ENCODE peak calls at places on chromosomes 12 and 14, in eight cellular contexts. U is neural progenitor cell, O is OCI-LY7, M is GM23338, B is MM.1S, A is SK-N-SH, N is HCT116, G is hepatocyte. X is an unnamed sample.
A peak's percentile ranks its signal among the peaks of the same experiment; 100 is the strongest.

GRCh38 chr12:32043928-32044549 is 62.6 kb upstream of the BICD1 start:
- DNase-seq in O (peak; percentile 44), N (no peak), A (no peak), U (no peak), G (peak; percentile 53), B (no peak), M (peak; percentile 56), X (no peak)

GRCh38 chr14:101733211-101733610 is 28.3 kb upstream of the PPP2R5C start:
- DNase-seq in B (no peak), G (no peak), O (no peak), A (no peak), M (no peak), N (peak; percentile 21), U (no peak), X (peak; percentile 77)

GRCh38 chr12:80262372-80263170 is 163.2 kb downstream of the OTOGL start:
- DNase-seq in A (no peak), B (no peak), M (no peak), N (no peak), U (no peak), O (no peak), G (no peak), X (peak; percentile 23)

GRCh38 chr12:108063192-108063591 is 65.9 kb upstream of the WSCD2 start:
- DNase-seq in M (peak; percentile 83), A (no peak), G (no peak), O (peak; percentile 25), B (peak; percentile 30), N (peak; percentile 35), U (peak; percentile 61), X (peak; percentile 63)

GRCh38 chr14:102811254-102811963 is 34.2 kb downstream of the TRAF3 start:
- DNase-seq in O (no peak), N (no peak), A (no peak), U (no peak), B (peak; percentile 44), G (no peak), M (no peak), X (no peak)

GRCh38 chr12:693937-694533 is 30.8 kb upstream of the NINJ2 start:
- DNase-seq in A (no peak), G (no peak), M (no peak), U (no peak), B (no peak), O (no peak), N (no peak), X (no peak)

GRCh38 chr14:100534528-100535286 is 52.5 kb downstream of the BEGAIN start:
- DNase-seq in G (no peak), A (peak; percentile 52), M (no peak), U (peak; percentile 48), O (no peak), N (no peak), B (no peak), X (no peak)

GRCh38 chr12:132395192-132395907 is 66.0 kb upstream of the GALNT9 start:
- DNase-seq in O (no peak), B (no peak), U (no peak), M (no peak), N (no peak), A (no peak), G (no peak), X (no peak)

GRCh38 chr12:15856097-15856982 is 25.8 kb upstream of the STRAP start:
- DNase-seq in M (peak; percentile 72), N (peak; percentile 68), A (no peak), U (peak; percentile 68), G (peak; percentile 68), B (peak; percentile 62), O (peak; percentile 60), X (peak; percentile 81)

GRCh38 chr14:23538785-23539184 is 12.8 kb downstream of the ZFHX2 start:
- DNase-seq in G (no peak), B (no peak), N (no peak), O (no peak), U (peak; percentile 50), A (no peak), M (peak; percentile 79), X (no peak)

GRCh38 chr14:75126679-75127473 is at the start of gene NEK9:
- DNase-seq in O (peak; percentile 92), M (peak; percentile 92), A (peak; percentile 94), N (peak; percentile 83), B (peak; percentile 71), U (peak; percentile 65), G (peak; percentile 70), X (peak; percentile 80)

GRCh38 chr14:72471346-72471745 is 422.6 kb downstream of the DPF3 start:
- DNase-seq in G (no peak), O (no peak), B (no peak), U (no peak), N (no peak), M (no peak), A (no peak), X (peak; percentile 27)

GRCh38 chr14:97332591-97332984 is 535.4 kb downstream of the VRK1 start:
- DNase-seq in G (no peak), A (no peak), B (no peak), U (no peak), N (no peak), O (no peak), M (no peak), X (no peak)

DNA sequence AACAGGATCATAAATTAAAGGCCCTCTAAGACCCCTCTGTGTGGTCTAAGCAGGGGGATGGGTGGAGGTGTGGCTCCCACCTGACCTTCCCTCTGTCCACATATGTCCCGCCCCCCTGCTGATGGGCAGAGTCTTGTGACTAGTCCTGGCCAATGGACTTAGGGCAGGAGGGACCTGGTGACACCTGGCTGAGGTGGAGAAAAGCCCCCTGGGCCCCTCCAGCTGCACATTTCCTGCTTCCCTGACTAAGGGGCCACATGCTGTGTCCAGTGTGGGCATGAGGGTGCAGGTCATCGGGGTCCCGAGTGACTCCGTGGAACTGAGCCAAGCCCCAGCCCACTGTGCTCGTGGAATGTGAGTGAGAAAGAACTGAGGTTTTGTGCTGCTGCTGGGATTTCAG is 254.7 kb downstream of the ADGRD1 start:
- DNase-seq in G (no peak), N (no peak), M (no peak), U (no peak), O (no peak), A (no peak), B (no peak), X (no peak)
- H3K4me1 ChIP-seq in G (no peaks in the 10 kb centered on the region), N (no peaks in the 10 kb centered on the region), M (no peaks in the 10 kb centered on the region), U (no peaks in the 10 kb centered on the region), O (no peaks in the 10 kb centered on the region), A (no peaks in the 10 kb centered on the region), B (no peaks in the 10 kb centered on the region), X (no peaks in the 10 kb centered on the region)

DNA sequence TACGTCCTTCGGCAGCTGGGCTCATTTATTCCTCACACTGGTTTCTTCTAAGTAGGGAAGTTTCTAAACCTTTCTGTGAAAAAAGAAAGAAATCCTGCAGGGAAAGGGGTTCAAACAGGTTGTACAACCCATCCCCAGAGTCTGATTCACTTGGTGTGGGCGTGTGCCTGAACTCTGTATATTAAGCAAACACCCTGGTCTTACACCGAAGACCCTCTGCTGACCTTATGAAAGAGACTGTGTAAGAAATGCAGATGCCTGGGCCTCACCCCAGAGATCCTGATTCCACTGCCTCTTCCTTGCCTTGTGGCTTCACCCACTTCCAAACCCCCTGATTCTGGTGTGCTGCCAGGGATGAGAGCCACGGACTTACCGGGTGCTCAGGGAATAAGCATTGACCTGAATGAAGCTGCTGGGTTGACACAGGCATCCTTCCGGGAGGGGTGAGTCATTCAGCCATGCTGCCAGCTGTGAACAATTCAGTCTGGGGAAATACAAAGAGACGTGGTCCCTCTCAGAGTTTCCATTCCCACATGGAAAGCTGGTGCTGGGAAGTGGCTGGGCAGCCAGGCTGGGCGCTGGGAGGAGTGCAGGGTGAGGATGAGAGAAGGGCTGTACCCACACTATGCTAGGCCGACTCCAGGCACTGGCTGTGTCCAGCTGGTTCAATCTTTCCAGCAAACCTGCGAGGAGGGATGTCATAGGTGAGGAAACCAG is 26.5 kb upstream of the ACTN1 start:
- DNase-seq in N (peak; percentile 47), M (no peak), B (no peak), A (peak; percentile 26), G (peak; percentile 77), O (no peak), U (peak; percentile 17), X (peak; percentile 91)
- TF ChIP-seq EZH2phosphoT487 in N (no peak), M (no peak), B (no peak), A (no peak), G (no peak), O (no peak), U (no peak), X (no peak)

DNA sequence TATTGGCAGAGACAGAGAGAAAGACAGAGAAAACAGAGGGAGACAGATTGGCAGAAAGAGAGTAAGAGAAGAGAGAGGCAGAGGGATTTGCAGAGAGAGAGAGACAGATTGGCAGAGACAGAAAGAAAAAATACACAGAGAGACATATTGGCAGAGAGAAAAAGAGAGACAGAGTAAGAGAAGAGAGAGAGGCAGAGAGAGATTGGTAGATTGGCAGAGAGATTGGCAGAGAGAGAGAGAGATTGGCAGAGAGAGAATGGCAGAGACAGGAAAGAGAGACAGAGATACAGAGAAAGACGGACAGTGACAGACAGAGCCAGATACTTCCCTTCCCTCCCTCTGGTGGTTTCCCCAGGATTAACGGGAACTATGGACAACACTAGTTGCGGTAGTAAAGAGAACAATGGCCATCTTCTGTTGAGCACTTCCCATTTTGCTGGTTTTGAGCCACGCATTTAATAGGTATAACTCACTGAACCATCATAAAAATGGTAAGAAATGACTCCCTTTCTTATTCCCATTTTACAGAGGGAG is 2.6 kb upstream of the NOS1 start:
- DNase-seq in U (peak; percentile 55), N (no peak), M (peak; percentile 65), A (no peak), O (no peak), G (no peak), B (no peak), X (peak; percentile 63)
- TF ChIP-seq CTCF in U (peak; percentile 22), N (peak; percentile 6), M (peak; percentile 35), A (no peak), O (no peak), G (no peak), B (no peak), X (peak; percentile 65)

GRCh38 chr14:105072892-105073719 is 7.9 kb upstream of the GPR132 start:
- DNase-seq in A (no peak), G (peak; percentile 3), U (no peak), N (no peak), O (no peak), B (no peak), M (no peak), X (no peak)
- H3K4me1 ChIP-seq in A (no peaks in the 10 kb centered on the region), G (peaks cover 9% of the 10 kb centered on the region), U (peaks cover 24% of the 10 kb centered on the region), N (peaks cover 14% of the 10 kb centered on the region), O (peaks cover 9% of the 10 kb centered on the region), B (no peaks in the 10 kb centered on the region), M (peaks cover 4% of the 10 kb centered on the region), X (no peaks in the 10 kb centered on the region)

DNA sequence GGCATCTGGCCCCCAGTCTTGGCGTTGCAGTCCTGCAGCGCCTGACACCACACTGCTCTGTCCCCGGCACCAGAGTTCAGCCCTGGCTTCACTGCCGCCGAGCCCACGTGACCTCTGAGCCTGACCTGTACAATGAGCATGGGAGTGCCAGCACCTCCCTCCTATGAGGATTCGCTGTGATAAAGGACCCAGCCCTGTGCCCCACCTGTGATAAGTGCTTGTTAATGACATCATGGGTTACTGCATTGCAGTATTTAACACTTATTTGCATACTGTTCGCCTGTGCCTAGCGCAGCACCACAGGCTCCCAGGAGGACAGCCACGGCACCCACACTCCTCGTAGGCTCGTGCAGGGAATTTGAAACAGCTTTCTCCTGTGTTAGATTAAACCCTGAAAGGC is 118.2 kb upstream of the GSC start:
- DNase-seq in A (no peak), M (no peak), N (no peak), O (no peak), G (peak; percentile 67), B (no peak), U (no peak), X (no peak)
- TF ChIP-seq EZH2phosphoT487 in A (no peak), M (no peak), N (no peak), O (no peak), G (no peak), B (no peak), U (no peak), X (no peak)

GRCh38 chr12:49609875-49610154 is 4.4 kb upstream of the FAM186B start:
- DNase-seq in A (no peak), M (no peak), B (no peak), N (no peak), U (no peak), O (peak; percentile 18), G (no peak), X (peak; percentile 54)
- TF ChIP-seq CTCF in A (no peak), M (no peak), B (peak; percentile 8), N (peak; percentile 19), U (peak; percentile 6), O (peak; percentile 62), G (no peak), X (peak; percentile 43)